ENCODE peak calls at places on chromosomes 1 and 21, in nine cellular contexts. One of them, this sample, is unnamed.

GRCh38 chr1:245500546-245500945 is 345.8 kb downstream of the KIF26B start:
- DNase-seq in tibial nerve: no peak
- DNase-seq in HepG2: no peak
- DNase-seq in stomach: no peak
- DNase-seq in sigmoid colon: no peak
- DNase-seq in upper lobe of left lung: no peak
- DNase-seq in K562: no peak
- DNase-seq in suprapubic skin: no peak
- DNase-seq in A549: no peak
- DNase-seq in this sample: no peak

GRCh38 chr1:228732426-228732825 is 2.9 kb upstream of the RHOU start:
- DNase-seq in sigmoid colon: no peak
- DNase-seq in HepG2: no peak
- DNase-seq in stomach: no peak
- DNase-seq in K562: no peak
- DNase-seq in upper lobe of left lung: no peak
- DNase-seq in A549: no peak
- DNase-seq in tibial nerve: no peak
- DNase-seq in suprapubic skin: no peak
- DNase-seq in this sample: no peak

GRCh38 chr1:110005971-110006370 is 21.4 kb downstream of the AHCYL1 start:
- DNase-seq in K562: no peak
- DNase-seq in upper lobe of left lung: no peak
- DNase-seq in HepG2: no peak
- DNase-seq in sigmoid colon: no peak
- DNase-seq in stomach: no peak
- DNase-seq in A549: no peak
- DNase-seq in tibial nerve: no peak
- DNase-seq in suprapubic skin: no peak
- DNase-seq in this sample: no peak

GRCh38 chr1:12426030-12426429 is 192.0 kb downstream of the DHRS3 start:
- DNase-seq in K562: no peak
- DNase-seq in tibial nerve: no peak
- DNase-seq in upper lobe of left lung: no peak
- DNase-seq in suprapubic skin: no peak
- DNase-seq in A549: no peak
- DNase-seq in stomach: no peak
- DNase-seq in HepG2: no peak
- DNase-seq in sigmoid colon: no peak
- DNase-seq in this sample: no peak

GRCh38 chr1:58576727-58577675 is at the start of gene TACSTD2:
- DNase-seq in A549: no peak
- DNase-seq in K562: no peak
- DNase-seq in suprapubic skin: peak
- DNase-seq in upper lobe of left lung: peak
- DNase-seq in tibial nerve: no peak
- DNase-seq in stomach: peak
- DNase-seq in HepG2: no peak
- DNase-seq in sigmoid colon: no peak
- DNase-seq in this sample: no peak

GRCh38 chr1:76576876-76577817 is 290.1 kb upstream of the ST6GALNAC5 start:
- DNase-seq in stomach: no peak
- DNase-seq in K562: no peak
- DNase-seq in upper lobe of left lung: no peak
- DNase-seq in tibial nerve: no peak
- DNase-seq in sigmoid colon: no peak
- DNase-seq in A549: no peak
- DNase-seq in HepG2: no peak
- DNase-seq in suprapubic skin: no peak
- DNase-seq in this sample: no peak

GRCh38 chr21:38159355-38159754 is 97.4 kb upstream of the KCNJ15 start:
- DNase-seq in K562: peak
- DNase-seq in tibial nerve: peak
- DNase-seq in sigmoid colon: no peak
- DNase-seq in upper lobe of left lung: no peak
- DNase-seq in A549: peak
- DNase-seq in suprapubic skin: no peak
- DNase-seq in stomach: peak
- DNase-seq in HepG2: peak
- DNase-seq in this sample: peak

GRCh38 chr1:202086579-202087350 is 36.0 kb upstream of the GPR37L1 start:
- DNase-seq in sigmoid colon: no peak
- DNase-seq in A549: no peak
- DNase-seq in K562: peak
- DNase-seq in HepG2: no peak
- DNase-seq in tibial nerve: peak
- DNase-seq in upper lobe of left lung: no peak
- DNase-seq in stomach: peak
- DNase-seq in suprapubic skin: no peak
- DNase-seq in this sample: no peak

GRCh38 chr1:12618661-12619395 is 818 bp upstream of the DHRS3 start:
- DNase-seq in suprapubic skin: no peak
- DNase-seq in stomach: peak
- DNase-seq in sigmoid colon: peak
- DNase-seq in K562: peak
- DNase-seq in upper lobe of left lung: peak
- DNase-seq in tibial nerve: peak
- DNase-seq in HepG2: peak
- DNase-seq in A549: peak
- DNase-seq in this sample: no peak

GRCh38 chr1:70966018-70966638 is 81.5 kb downstream of the PTGER3 start:
- DNase-seq in stomach: no peak
- DNase-seq in tibial nerve: no peak
- DNase-seq in A549: peak
- DNase-seq in HepG2: peak
- DNase-seq in upper lobe of left lung: no peak
- DNase-seq in sigmoid colon: no peak
- DNase-seq in suprapubic skin: no peak
- DNase-seq in K562: peak
- DNase-seq in this sample: no peak

GRCh38 chr1:221166559-221167318 is 287.5 kb downstream of the HLX start:
- DNase-seq in A549: no peak
- DNase-seq in HepG2: no peak
- DNase-seq in tibial nerve: no peak
- DNase-seq in sigmoid colon: no peak
- DNase-seq in stomach: no peak
- DNase-seq in upper lobe of left lung: no peak
- DNase-seq in suprapubic skin: no peak
- DNase-seq in K562: no peak
- DNase-seq in this sample: peak

GRCh38 chr1:15459771-15460719 is 3.5 kb downstream of the CELA2A start:
- DNase-seq in tibial nerve: no peak
- DNase-seq in sigmoid colon: no peak
- DNase-seq in K562: no peak
- DNase-seq in stomach: no peak
- DNase-seq in suprapubic skin: no peak
- DNase-seq in A549: no peak
- DNase-seq in upper lobe of left lung: no peak
- DNase-seq in HepG2: no peak
- DNase-seq in this sample: no peak

GRCh38 chr1:35708179-35708891 is 10.3 kb downstream of the C1orf216 start:
- DNase-seq in stomach: no peak
- DNase-seq in HepG2: no peak
- DNase-seq in suprapubic skin: no peak
- DNase-seq in A549: no peak
- DNase-seq in upper lobe of left lung: peak
- DNase-seq in K562: no peak
- DNase-seq in tibial nerve: no peak
- DNase-seq in sigmoid colon: no peak
- DNase-seq in this sample: no peak

GRCh38 chr1:35702540-35702939 is 16.1 kb downstream of the C1orf216 start:
- DNase-seq in stomach: no peak
- DNase-seq in upper lobe of left lung: no peak
- DNase-seq in HepG2: no peak
- DNase-seq in sigmoid colon: no peak
- DNase-seq in tibial nerve: no peak
- DNase-seq in A549: no peak
- DNase-seq in K562: no peak
- DNase-seq in suprapubic skin: no peak
- DNase-seq in this sample: no peak

GRCh38 chr1:35706846-35707245 is 11.8 kb downstream of the C1orf216 start:
- DNase-seq in K562: no peak
- DNase-seq in stomach: no peak
- DNase-seq in A549: no peak
- DNase-seq in upper lobe of left lung: peak
- DNase-seq in suprapubic skin: no peak
- DNase-seq in HepG2: no peak
- DNase-seq in sigmoid colon: no peak
- DNase-seq in tibial nerve: no peak
- DNase-seq in this sample: no peak

GRCh38 chr1:35708952-35709351 is 9.7 kb downstream of the C1orf216 start:
- DNase-seq in upper lobe of left lung: no peak
- DNase-seq in sigmoid colon: no peak
- DNase-seq in K562: no peak
- DNase-seq in tibial nerve: no peak
- DNase-seq in suprapubic skin: no peak
- DNase-seq in A549: no peak
- DNase-seq in stomach: no peak
- DNase-seq in HepG2: no peak
- DNase-seq in this sample: no peak

DNA sequence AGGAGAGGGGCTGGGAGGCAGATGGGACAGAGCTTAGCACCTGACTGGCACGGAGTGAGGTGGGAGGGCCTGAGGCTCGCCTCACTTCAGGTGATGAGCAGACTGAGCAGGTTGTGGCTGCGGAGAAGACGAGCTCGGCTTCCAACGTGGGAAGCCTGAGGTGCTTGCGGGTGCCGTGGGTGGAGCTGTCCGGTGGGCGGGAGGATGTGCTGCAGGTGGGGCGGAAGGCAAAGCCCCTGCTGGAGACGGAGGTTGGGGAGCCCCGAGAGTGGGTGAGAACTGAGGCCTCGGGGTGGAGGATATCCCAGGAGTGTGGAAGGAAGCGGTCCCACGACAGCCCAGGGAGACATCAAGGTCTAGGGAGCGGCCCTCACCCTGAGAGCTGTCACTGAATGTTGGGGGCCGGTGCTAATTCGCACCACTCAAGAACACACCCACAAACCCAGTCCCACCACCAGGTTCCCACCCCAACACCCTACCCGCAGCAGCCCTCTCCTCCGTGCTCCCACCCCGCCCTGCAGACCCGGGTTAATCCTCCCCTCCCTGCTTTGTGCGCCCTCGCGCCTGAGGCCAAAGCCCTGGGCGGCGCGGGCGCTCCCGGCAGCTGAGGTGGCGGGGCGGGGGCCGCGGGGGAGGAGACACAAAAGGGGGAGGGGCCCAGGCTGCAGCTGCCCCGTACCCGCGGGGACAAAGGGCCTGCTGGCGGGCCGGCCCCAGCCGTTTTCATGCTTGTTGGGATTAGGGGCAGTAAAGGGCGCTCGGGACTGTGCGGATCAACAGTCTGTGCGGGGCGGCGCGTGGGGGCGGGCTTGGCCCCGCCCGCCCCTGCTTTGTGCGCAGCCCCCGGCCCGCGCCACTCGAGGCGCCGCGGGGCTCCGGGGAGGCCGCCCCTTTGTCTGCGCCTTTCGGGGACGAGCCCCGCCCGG is 11.2 kb downstream of the C1orf216 start:
- DNase-seq in K562: peak
- DNase-seq in sigmoid colon: no peak
- DNase-seq in suprapubic skin: no peak
- DNase-seq in upper lobe of left lung: peak
- DNase-seq in HepG2: no peak
- DNase-seq in stomach: peak
- DNase-seq in tibial nerve: no peak
- DNase-seq in A549: no peak
- DNase-seq in this sample: no peak
- TF ChIP-seq EP300 in K562: no peak
- TF ChIP-seq EP300 in sigmoid colon: no peak
- TF ChIP-seq EP300 in suprapubic skin: no peak
- TF ChIP-seq EP300 in upper lobe of left lung: no peak
- TF ChIP-seq EP300 in HepG2: no peak
- TF ChIP-seq EP300 in stomach: no peak
- TF ChIP-seq EP300 in tibial nerve: no peak
- TF ChIP-seq EP300 in A549: no peak
- TF ChIP-seq EP300 in this sample: no peak

DNA sequence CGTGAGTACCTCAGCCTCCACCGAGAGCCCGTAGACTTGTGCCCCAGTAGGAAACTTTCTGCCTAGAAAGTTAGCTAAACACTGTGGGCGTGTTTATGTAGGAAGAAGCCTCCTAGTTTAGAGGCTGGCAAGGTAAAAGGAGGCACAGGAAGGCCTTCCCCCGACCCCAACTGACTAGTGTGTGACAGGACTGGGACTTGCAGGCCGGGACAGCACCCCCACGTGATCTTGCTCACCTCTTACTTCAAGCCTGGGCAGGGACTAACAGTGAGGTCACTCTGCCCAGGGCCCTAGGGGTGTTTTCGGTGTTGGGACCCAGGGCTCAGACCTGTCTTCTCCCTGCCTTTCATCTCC is 383 bp upstream of the TAGLN2 start:
- DNase-seq in HepG2: no peak
- DNase-seq in suprapubic skin: no peak
- DNase-seq in A549: no peak
- DNase-seq in upper lobe of left lung: no peak
- DNase-seq in stomach: no peak
- DNase-seq in tibial nerve: no peak
- DNase-seq in sigmoid colon: peak
- DNase-seq in K562: peak
- DNase-seq in this sample: no peak
- TF ChIP-seq EP300 in HepG2: no peak
- TF ChIP-seq EP300 in suprapubic skin: no peak
- TF ChIP-seq EP300 in A549: no peak
- TF ChIP-seq EP300 in upper lobe of left lung: no peak
- TF ChIP-seq EP300 in stomach: no peak
- TF ChIP-seq EP300 in tibial nerve: no peak
- TF ChIP-seq EP300 in sigmoid colon: no peak
- TF ChIP-seq EP300 in K562: no peak
- TF ChIP-seq EP300 in this sample: no peak

GRCh38 chr1:27372808-27373690 is 1.6 kb downstream of the FCN3 start:
- DNase-seq in HepG2: no peak
- DNase-seq in K562: peak
- DNase-seq in stomach: no peak
- DNase-seq in A549: no peak
- DNase-seq in tibial nerve: no peak
- DNase-seq in upper lobe of left lung: no peak
- DNase-seq in sigmoid colon: no peak
- DNase-seq in suprapubic skin: no peak
- DNase-seq in this sample: no peak
- TF ChIP-seq EP300 in HepG2: no peak
- TF ChIP-seq EP300 in K562: no peak
- TF ChIP-seq EP300 in stomach: no peak
- TF ChIP-seq EP300 in A549: no peak
- TF ChIP-seq EP300 in tibial nerve: no peak
- TF ChIP-seq EP300 in upper lobe of left lung: no peak
- TF ChIP-seq EP300 in sigmoid colon: no peak
- TF ChIP-seq EP300 in suprapubic skin: no peak
- TF ChIP-seq EP300 in this sample: no peak

GRCh38 chr1:232939748-232940147 is 10.7 kb upstream of the NTPCR start:
- DNase-seq in suprapubic skin: no peak
- DNase-seq in K562: no peak
- DNase-seq in stomach: no peak
- DNase-seq in HepG2: no peak
- DNase-seq in upper lobe of left lung: no peak
- DNase-seq in tibial nerve: no peak
- DNase-seq in sigmoid colon: no peak
- DNase-seq in A549: no peak
- DNase-seq in this sample: no peak
- TF ChIP-seq EP300 in suprapubic skin: no peak
- TF ChIP-seq EP300 in K562: no peak
- TF ChIP-seq EP300 in stomach: no peak
- TF ChIP-seq EP300 in HepG2: no peak
- TF ChIP-seq EP300 in upper lobe of left lung: no peak
- TF ChIP-seq EP300 in tibial nerve: no peak
- TF ChIP-seq EP300 in sigmoid colon: no peak
- TF ChIP-seq EP300 in A549: no peak
- TF ChIP-seq EP300 in this sample: no peak